ENCODE peak calls at places on chromosomes 12 and 14, in seven cellular contexts. J is RWPE1; X is CD14-positive monocyte; F is ovary; E is stimulated activated CD4-positive, alpha-beta T cell treated with anti-CD3 and anti-CD28 coated beads, Interleukin-4, amount 100 ng/mL, for 48 hours; M is H4; B is sigmoid colon. W is an unnamed sample.
A peak's percentile ranks its signal among the peaks of the same experiment; 100 is the strongest.

GRCh38 chr14:100547633-100548294 is 39.5 kb downstream of the BEGAIN start:
- DNase-seq in J (peak; percentile 53), X (peak; percentile 94), F (no peak), E (no peak), M (peak; percentile 83), B (peak; percentile 81), W (peak; percentile 93)

GRCh38 chr12:47207005-47207717 is 127.4 kb upstream of the AMIGO2 start:
- DNase-seq in J (no peak), X (peak; percentile 84), F (no peak), E (no peak), M (no peak), B (no peak), W (no peak)

GRCh38 chr12:48925218-48925871 is at the start of gene FKBP11:
- DNase-seq in J (peak; percentile 41), X (no peak), F (peak; percentile 71), E (peak; percentile 58), M (no peak), B (peak; percentile 81), W (no peak)

GRCh38 chr14:68741839-68742470 is 50.9 kb downstream of the ZFP36L1 start:
- DNase-seq in J (no peak), X (peak; percentile 94), F (no peak), E (no peak), M (no peak), B (no peak), W (no peak)

GRCh38 chr14:26525057-26525456 is 72.8 kb downstream of the NOVA1 start:
- DNase-seq in J (no peak), X (no peak), F (no peak), E (no peak), M (no peak), B (no peak), W (no peak)

GRCh38 chr12:112992541-112993398 is 14.5 kb downstream of the OAS2 start:
- DNase-seq in J (peak; percentile 80), X (peak; percentile 48), F (peak; percentile 35), E (peak; percentile 64), M (peak; percentile 58), B (no peak), W (peak; percentile 71)

GRCh38 chr12:129127771-129128170 is 274.5 kb downstream of the GLT1D1 start:
- DNase-seq in J (no peak), X (no peak), F (no peak), E (no peak), M (no peak), B (no peak), W (no peak)

GRCh38 chr12:131231194-131231980 is 277.7 kb downstream of the ADGRD1 start:
- DNase-seq in J (no peak), X (no peak), F (peak; percentile 28), E (no peak), M (no peak), B (no peak), W (no peak)